ENCODE peak calls at places on chromosomes 3 and 15, in ten cellular contexts. V is CD4-positive, alpha-beta T cell; Z is right cardiac atrium; R is IMR-90; E is sciatic nerve; Y is activated naive CD8-positive, alpha-beta T cell treated with anti-CD3 and anti-CD28 coated beads, Interleukin-2, amount 10 ng/mL, durations not matched to agents 7 days and 5 days; H is esophagus mucosa; J is left cardiac atrium; O is K562; G is left lobe of liver. A is an unnamed sample.

GRCh38 chr15:45457215-45457614 is 65.3 kb downstream of the SLC30A4 start:
- ATAC-seq in Y (peak; percentile 8), G (no peak), H (no peak), V (peak; percentile 4), Z (no peak), R (no peak), O (no peak), J (no peak), E (no peak), A (no peak)

GRCh38 chr3:64548200-64548889 is 139.5 kb downstream of the ADAMTS9 start:
- ATAC-seq in G (peak; percentile 89), H (no peak), R (peak; percentile 91), Z (peak; percentile 93), V (no peak), Y (no peak), J (peak; percentile 83), O (no peak), E (peak; percentile 90), A (no peak)

GRCh38 chr3:15083190-15083700 is 15.7 kb downstream of the RBSN start:
- ATAC-seq in G (peak; percentile 34), J (no peak), H (no peak), Z (no peak), O (no peak), V (no peak), R (no peak), Y (no peak), E (no peak), A (no peak)

GRCh38 chr3:13045904-13046568 is 27.2 kb downstream of the IQSEC1 start:
- ATAC-seq in J (peak; percentile 52), Y (peak; percentile 28), E (peak; percentile 66), Z (peak; percentile 10), G (peak; percentile 37), R (no peak), H (peak; percentile 29), O (no peak), V (peak; percentile 41), A (no peak)

GRCh38 chr3:45087155-45087554 is 59.0 kb downstream of the CDCP1 start:
- ATAC-seq in V (no peak), E (no peak), J (peak; percentile 71), H (no peak), Y (no peak), Z (peak; percentile 30), R (no peak), O (no peak), G (no peak), A (no peak)

GRCh38 chr15:98791046-98791701 is 142.8 kb downstream of the IGF1R start:
- ATAC-seq in G (no peak), Z (no peak), R (no peak), O (no peak), E (no peak), H (no peak), Y (no peak), J (no peak), V (no peak), A (no peak)

GRCh38 chr15:85097250-85097649 is 115.6 kb downstream of the PDE8A start:
- ATAC-seq in E (no peak), H (no peak), G (no peak), Y (no peak), R (peak; percentile 22), Z (no peak), O (peak; percentile 82), J (peak; percentile 25), V (no peak), A (no peak)

GRCh38 chr3:46261926-46262594 is 19.8 kb downstream of the CCR3 start:
- ATAC-seq in R (no peak), V (no peak), Z (no peak), J (no peak), Y (no peak), E (no peak), G (no peak), H (no peak), O (no peak), A (no peak)

GRCh38 chr3:149471991-149472390 is 2.5 kb upstream of the TM4SF4 start:
- ATAC-seq in R (peak; percentile 28), Z (no peak), E (no peak), J (no peak), Y (no peak), G (no peak), H (no peak), V (no peak), O (no peak), A (peak; percentile 17)

GRCh38 chr3:133479895-133480669 is 80.2 kb downstream of the BFSP2 start:
- ATAC-seq in Z (no peak), V (no peak), G (no peak), J (no peak), Y (no peak), E (no peak), R (no peak), H (peak; percentile 38), O (no peak), A (no peak)

GRCh38 chr15:39479916-39480315 is 101.0 kb upstream of the THBS1 start:
- ATAC-seq in V (no peak), Z (no peak), G (no peak), O (no peak), J (no peak), R (no peak), E (no peak), H (no peak), Y (no peak), A (no peak)

GRCh38 chr15:48250640-48251076 is 44.6 kb downstream of the SLC12A1 start:
- ATAC-seq in O (peak; percentile 63), Y (no peak), E (peak; percentile 38), R (peak; percentile 82), J (peak; percentile 45), Z (no peak), H (peak; percentile 32), V (no peak), G (peak; percentile 70), A (peak; percentile 83)

GRCh38 chr3:192332386-192333291 is 394.7 kb downstream of the FGF12 start:
- ATAC-seq in E (no peak), Z (no peak), O (no peak), Y (no peak), G (peak; percentile 62), H (no peak), V (no peak), J (no peak), R (no peak), A (no peak)

GRCh38 chr3:192031941-192032340 is 571.0 kb downstream of the PYDC2 start:
- ATAC-seq in O (no peak), E (no peak), Y (no peak), R (no peak), V (no peak), J (no peak), Z (no peak), H (peak; percentile 32), G (no peak), A (no peak)

GRCh38 chr3:105473521-105474223 is 107.0 kb downstream of the ALCAM start:
- ATAC-seq in H (peak; percentile 62), O (no peak), G (no peak), E (no peak), R (peak; percentile 98), Z (no peak), V (no peak), Y (no peak), J (no peak), A (peak; percentile 94)

GRCh38 chr15:90862964-90863721 is 5.2 kb upstream of the FURIN start:
- ATAC-seq in H (peak; percentile 70), Z (peak; percentile 57), G (peak; percentile 64), V (no peak), E (peak; percentile 40), J (peak; percentile 57), R (peak; percentile 56), Y (no peak), O (peak; percentile 7), A (no peak)

GRCh38 chr15:69546182-69546581 is 93.6 kb downstream of the RPLP1 start:
- ATAC-seq in V (no peak), H (no peak), Y (no peak), E (no peak), R (no peak), G (peak; percentile 61), Z (no peak), J (no peak), O (no peak), A (no peak)

GRCh38 chr15:77107068-77107467 is 36.2 kb upstream of the TSPAN3 start:
- ATAC-seq in V (no peak), Y (no peak), G (peak; percentile 51), E (peak; percentile 93), R (peak; percentile 22), Z (peak; percentile 80), J (peak; percentile 81), H (no peak), O (no peak), A (no peak)

GRCh38 chr15:73442968-73443367 is at the start of gene REC114:
- ATAC-seq in Y (no peak), H (no peak), O (peak; percentile 79), E (no peak), R (no peak), J (no peak), G (no peak), Z (no peak), V (no peak), A (no peak)

GRCh38 chr3:174414902-174415301 is 444.2 kb upstream of the NAALADL2 start:
- ATAC-seq in V (no peak), O (no peak), J (no peak), E (no peak), Z (no peak), R (no peak), Y (no peak), H (no peak), G (no peak), A (no peak)

A was measured in SK-N-SH treated with all-trans-retinoic acid at 6 μM for 48 hours.